ENCODE peak calls at places on chromosomes 12 and 14, in nine cellular contexts. W, H, R, X, N, Y, L, S and Z are unnamed samples. For H3K9me3, the result is how much of the 10 kb centered on the place peaks cover.

GRCh38 chr12:95943231-95943842 is at the start of gene AMDHD1:
- DNase-seq in W (peak), H (peak), R (peak), X (peak), N (peak), Y (peak), L (peak), S (no peak), Z (peak)

GRCh38 chr14:95026851-95027463 is 130.4 kb downstream of the DICER1 start:
- DNase-seq in W (no peak), H (no peak), R (no peak), X (no peak), N (no peak), Y (no peak), L (no peak), S (no peak), Z (no peak)

GRCh38 chr12:67772276-67773169 is 124.0 kb downstream of the DYRK2 start:
- DNase-seq in W (no peak), H (no peak), R (peak), X (peak), N (no peak), Y (peak), L (peak), S (no peak), Z (no peak)

GRCh38 chr14:52835122-52835903 is 43.9 kb upstream of the GNPNAT1 start:
- DNase-seq in W (no peak), H (no peak), R (peak), X (peak), N (no peak), Y (peak), L (peak), S (no peak), Z (no peak)

GRCh38 chr12:106369624-106370346 is 12.2 kb downstream of the POLR3B start:
- DNase-seq in W (no peak), H (no peak), R (no peak), X (no peak), N (no peak), Y (peak), L (no peak), S (no peak), Z (no peak)

GRCh38 chr12:52884526-52885293 is 20.2 kb downstream of the KRT8 start:
- DNase-seq in W (peak), H (peak), R (peak), X (peak), N (peak), Y (peak), L (peak), S (peak), Z (peak)

GRCh38 chr14:20873370-20874177 is 17.6 kb upstream of the RNASE3 start:
- DNase-seq in W (peak), H (peak), R (peak), X (peak), N (peak), Y (peak), L (peak), S (peak), Z (peak)

GRCh38 chr14:88299865-88300264 is 23.2 kb downstream of the KCNK10 start:
- DNase-seq in W (peak), H (no peak), R (no peak), X (no peak), N (no peak), Y (no peak), L (no peak), S (no peak), Z (no peak)

GRCh38 chr14:68014771-68015170 is 195.2 kb downstream of the RAD51B start:
- DNase-seq in W (no peak), H (no peak), R (no peak), X (no peak), N (no peak), Y (no peak), L (no peak), S (no peak), Z (no peak)

GRCh38 chr14:32137313-32137712 is 60.2 kb downstream of the ARHGAP5 start:
- DNase-seq in W (no peak), H (no peak), R (no peak), X (no peak), N (no peak), Y (no peak), L (no peak), S (no peak), Z (no peak)

GRCh38 chr14:32134448-32135070 is 57.5 kb downstream of the ARHGAP5 start:
- DNase-seq in W (no peak), H (no peak), R (no peak), X (no peak), N (no peak), Y (peak), L (peak), S (no peak), Z (no peak)

GRCh38 chr14:32142754-32143437 is 58.9 kb upstream of the RNU6-7 start:
- DNase-seq in W (no peak), H (no peak), R (no peak), X (no peak), N (no peak), Y (no peak), L (no peak), S (no peak), Z (no peak)

GRCh38 chr14:32136027-32136825 is 59.1 kb downstream of the ARHGAP5 start:
- DNase-seq in W (no peak), H (no peak), R (no peak), X (no peak), N (no peak), Y (no peak), L (no peak), S (no peak), Z (no peak)

GRCh38 chr14:32137883-32138282 is 60.8 kb downstream of the ARHGAP5 start:
- DNase-seq in W (no peak), H (no peak), R (no peak), X (no peak), N (no peak), Y (no peak), L (no peak), S (no peak), Z (no peak)
- H3K9me3 ChIP-seq in W (under half), H (under half), R (under half), X (under half), N (under half), Y (under half), L (under half), S (under half), Z (under half)

DNA sequence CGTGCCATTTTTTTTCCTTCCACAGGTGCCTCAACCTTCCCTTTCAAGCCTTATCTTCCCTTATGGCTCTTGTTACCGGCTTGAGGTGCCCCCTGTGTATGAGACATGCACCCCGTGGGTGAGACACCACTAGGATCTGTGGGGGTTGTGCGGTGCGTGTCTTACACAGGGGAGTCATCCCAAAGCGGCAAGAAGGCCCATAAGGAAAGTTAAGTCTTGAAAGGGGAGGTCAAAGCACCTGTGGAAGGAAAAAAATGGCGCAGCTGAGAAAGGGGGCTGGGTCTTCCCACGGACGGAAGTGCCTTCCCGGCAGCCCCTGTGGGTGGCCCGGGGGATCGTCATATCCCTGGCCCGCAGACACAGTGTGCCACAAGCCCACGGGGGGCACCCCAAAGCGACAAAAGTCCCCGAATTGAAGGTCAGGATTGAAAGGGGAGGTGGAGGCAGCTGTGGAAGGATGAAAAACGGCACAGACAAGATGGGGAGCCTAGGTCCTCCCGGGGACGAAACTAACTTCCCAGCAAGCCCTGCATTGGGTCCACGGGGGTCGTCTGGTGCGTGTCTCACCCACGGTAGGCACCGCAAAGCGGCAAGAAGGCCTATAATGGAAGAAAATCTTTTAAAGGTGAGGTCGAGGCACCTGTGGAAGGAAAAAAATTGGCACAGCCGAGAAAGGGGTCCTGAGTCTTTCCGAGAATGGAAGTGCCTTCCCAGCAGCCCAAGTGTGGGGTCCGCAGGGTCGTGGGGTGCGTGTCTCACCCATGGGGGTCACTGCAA is 273.3 kb downstream of the ALG10 start:
- DNase-seq in W (no peak), H (peak), R (peak), X (no peak), N (no peak), Y (no peak), L (no peak), S (no peak), Z (no peak)
- H3K9me3 ChIP-seq in W (under half), H (under half), R (under half), X (under half), N (under half), Y (under half), L (under half), S (under half), Z (under half)

GRCh38 chr14:27435923-27436674 is 838.3 kb upstream of the NOVA1 start:
- DNase-seq in W (no peak), H (no peak), R (no peak), X (no peak), N (no peak), Y (no peak), L (no peak), S (no peak), Z (no peak)
- H3K9me3 ChIP-seq in W (under half), H (under half), R (under half), X (under half), N (under half), Y (under half), L (under half), S (under half), Z (under half)

GRCh38 chr14:97916669-97917068 is 1119.5 kb downstream of the VRK1 start:
- DNase-seq in W (no peak), H (no peak), R (no peak), X (no peak), N (no peak), Y (no peak), L (no peak), S (no peak), Z (no peak)

GRCh38 chr14:97917169-97917568 is 1120.0 kb downstream of the VRK1 start:
- DNase-seq in W (no peak), H (no peak), R (no peak), X (no peak), N (no peak), Y (no peak), L (no peak), S (no peak), Z (no peak)

GRCh38 chr14:97920201-97920600 is 1123.0 kb downstream of the VRK1 start:
- DNase-seq in W (no peak), H (no peak), R (no peak), X (no peak), N (no peak), Y (no peak), L (no peak), S (no peak), Z (no peak)

GRCh38 chr14:97916100-97916499 is 1118.9 kb downstream of the VRK1 start:
- DNase-seq in W (no peak), H (no peak), R (no peak), X (no peak), N (no peak), Y (no peak), L (no peak), S (no peak), Z (no peak)
- H3K9me3 ChIP-seq in W (under half), H (under half), R (under half), X (under half), N (under half), Y (under half), L (under half), S (under half), Z (under half)

GRCh38 chr12:53994691-53995310 is 5.2 kb upstream of the HOXC9 start:
- DNase-seq in W (no peak), H (peak), R (no peak), X (no peak), N (no peak), Y (no peak), L (no peak), S (peak), Z (no peak)
- H3K9me3 ChIP-seq in W (under half), H (under half), R (under half), X (under half), N (under half), Y (under half), L (under half), S (under half), Z (under half)

DNA sequence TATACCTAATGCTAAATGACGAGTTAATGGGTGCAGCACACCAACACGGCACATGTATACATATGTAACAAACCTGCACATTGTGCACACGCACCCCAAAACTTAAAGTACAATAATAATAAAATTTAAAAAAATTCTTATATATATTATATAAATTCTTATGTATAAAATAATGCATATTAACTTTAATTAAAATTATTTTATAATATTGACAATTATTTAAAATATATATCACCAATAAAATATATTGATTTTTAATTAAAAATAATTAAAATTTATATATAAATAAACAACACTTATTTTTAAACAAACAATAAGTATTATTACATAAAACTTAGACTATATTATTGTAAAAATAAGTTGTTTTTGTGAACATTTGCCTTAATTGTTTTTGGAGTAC is 188.8 kb downstream of the SYT1 start:
- DNase-seq in W (no peak), H (no peak), R (no peak), X (no peak), N (no peak), Y (no peak), L (no peak), S (no peak), Z (no peak)
- H3K9me3 ChIP-seq in W (under half), H (under half), R (under half), X (under half), N (under half), Y (under half), L (under half), S (under half), Z (under half)

GRCh38 chr14:39055786-39056474 is 47.1 kb downstream of the SEC23A start:
- DNase-seq in W (peak), H (no peak), R (no peak), X (no peak), N (no peak), Y (no peak), L (peak), S (no peak), Z (no peak)

DNA sequence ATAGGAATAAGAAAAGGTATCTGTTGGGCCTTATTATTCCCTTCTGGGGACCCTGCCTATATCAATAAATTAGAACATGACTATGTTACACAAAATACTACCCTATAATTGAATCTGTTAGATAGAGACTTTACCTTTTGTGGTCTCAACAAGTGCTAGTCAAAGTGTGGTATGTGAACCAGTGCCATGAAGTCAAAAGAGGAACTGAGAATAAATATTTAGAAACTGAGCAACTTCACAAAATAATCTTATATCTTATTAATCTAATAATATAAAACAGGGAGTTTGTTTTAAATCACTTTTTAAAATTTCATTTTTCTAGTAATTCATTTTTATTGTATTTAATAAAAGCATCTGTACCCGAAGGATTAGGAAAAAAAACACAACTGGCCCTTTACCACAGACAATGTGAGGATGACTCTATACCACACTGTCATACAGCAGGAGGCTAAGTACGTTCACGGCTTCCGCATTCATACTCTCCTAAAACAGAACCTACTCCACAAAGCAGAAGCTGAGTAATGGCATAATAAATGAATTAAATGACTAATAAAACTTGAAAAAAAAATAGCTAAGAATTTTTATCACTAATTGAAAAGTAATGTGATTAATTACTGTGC is 42.1 kb downstream of the SEC23A start:
- DNase-seq in W (peak), H (no peak), R (no peak), X (no peak), N (no peak), Y (no peak), L (no peak), S (no peak), Z (no peak)
- H3K9me3 ChIP-seq in W (under half), H (under half), R (under half), X (under half), N (under half), Y (under half), L (under half), S (under half), Z (under half)

DNA sequence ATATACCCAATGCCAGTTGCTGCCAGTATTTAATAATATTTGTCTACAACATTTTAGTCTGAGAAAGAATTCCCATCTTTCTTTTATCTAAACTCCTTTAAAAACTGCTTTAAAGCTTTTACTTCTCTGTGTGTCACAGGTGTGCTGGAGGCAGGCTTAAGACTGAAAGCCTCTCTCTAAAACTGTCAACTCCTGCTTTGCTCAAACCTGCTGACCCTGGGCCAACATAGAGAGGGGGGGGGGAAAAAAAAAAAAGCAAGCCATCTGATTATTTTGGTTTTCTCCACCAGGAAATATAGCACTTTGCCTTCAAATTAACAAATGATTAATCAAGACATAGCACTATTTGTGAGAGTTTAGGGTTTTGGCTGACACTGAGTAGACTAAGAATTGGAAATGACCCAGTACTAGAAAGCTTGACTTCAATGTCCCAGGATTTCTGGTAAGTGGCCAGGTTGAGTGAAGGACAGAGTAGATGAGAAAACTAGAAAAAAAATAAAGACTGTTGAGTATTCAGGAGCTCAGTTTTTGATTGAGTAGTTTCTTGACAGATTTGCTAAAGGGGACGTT is 357.0 kb upstream of the FLRT2 start:
- DNase-seq in W (no peak), H (no peak), R (no peak), X (no peak), N (no peak), Y (no peak), L (no peak), S (no peak), Z (no peak)
- H3K9me3 ChIP-seq in W (under half), H (under half), R (under half), X (under half), N (under half), Y (under half), L (under half), S (under half), Z (under half)

DNA sequence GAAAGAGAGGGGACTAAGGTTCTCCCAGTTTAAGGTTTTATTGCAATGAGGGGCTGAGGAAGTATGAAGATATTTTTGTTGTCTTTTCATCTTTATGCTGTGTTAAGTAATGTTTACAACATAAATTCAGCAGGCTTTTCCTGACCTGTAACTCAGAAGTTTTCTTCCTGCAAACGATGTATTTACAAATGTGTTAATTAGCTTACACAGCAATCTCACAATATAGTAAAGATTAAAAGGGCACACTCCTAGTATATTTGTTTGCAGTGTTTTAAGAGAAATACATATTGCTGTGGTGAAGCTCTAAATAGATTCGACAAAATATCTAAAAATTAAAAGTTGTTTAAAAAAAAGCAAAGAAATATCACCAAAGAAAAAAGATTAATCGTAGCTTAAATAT is 55.7 kb downstream of the OR11H12 start:
- DNase-seq in W (no peak), H (no peak), R (no peak), X (no peak), N (no peak), Y (no peak), L (no peak), S (no peak), Z (no peak)
- H3K9me3 ChIP-seq in W (under half), H (under half), R (under half), X (under half), N (under half), Y (under half), L (half or more), S (under half), Z (under half)

GRCh38 chr14:98408713-98409112 is 863.3 kb downstream of the BCL11B start:
- DNase-seq in W (no peak), H (no peak), R (no peak), X (no peak), N (no peak), Y (no peak), L (no peak), S (no peak), Z (no peak)

GRCh38 chr14:98411154-98411553 is 860.8 kb downstream of the BCL11B start:
- DNase-seq in W (no peak), H (no peak), R (no peak), X (no peak), N (no peak), Y (no peak), L (no peak), S (no peak), Z (no peak)

GRCh38 chr14:98412431-98412830 is 859.6 kb downstream of the BCL11B start:
- DNase-seq in W (no peak), H (no peak), R (no peak), X (no peak), N (no peak), Y (no peak), L (no peak), S (no peak), Z (no peak)

GRCh38 chr14:98404811-98405210 is 867.2 kb downstream of the BCL11B start:
- DNase-seq in W (no peak), H (no peak), R (no peak), X (no peak), N (no peak), Y (no peak), L (peak), S (no peak), Z (no peak)

GRCh38 chr14:98408024-98408555 is 863.9 kb downstream of the BCL11B start:
- DNase-seq in W (no peak), H (no peak), R (no peak), X (no peak), N (no peak), Y (no peak), L (no peak), S (no peak), Z (no peak)
- H3K9me3 ChIP-seq in W (under half), H (under half), R (under half), X (under half), N (under half), Y (under half), L (under half), S (under half), Z (under half)